ENCODE peak calls at places on chromosome 14, in four cellular contexts. One of them, this sample, is unnamed.

GRCh38 chr14:32594766-32595165 is 265.7 kb downstream of the AKAP6 start:
- DNase-seq in GM06990: no peak
- DNase-seq in endodermal cell: no peak
- DNase-seq in lower lobe of right lung: no peak
- DNase-seq in this sample: peak

GRCh38 chr14:103030741-103031565 is 26.4 kb downstream of the CDC42BPB start:
- DNase-seq in GM06990: no peak
- DNase-seq in endodermal cell: no peak
- DNase-seq in lower lobe of right lung: no peak
- DNase-seq in this sample: peak

GRCh38 chr14:51653096-51653814 is 1.5 kb downstream of the FRMD6 start:
- DNase-seq in GM06990: no peak
- DNase-seq in endodermal cell: peak
- DNase-seq in lower lobe of right lung: no peak
- DNase-seq in this sample: peak

GRCh38 chr14:22973217-22974032 is 8.9 kb downstream of the AJUBA start:
- DNase-seq in GM06990: no peak
- DNase-seq in endodermal cell: peak
- DNase-seq in lower lobe of right lung: no peak
- DNase-seq in this sample: peak

GRCh38 chr14:103545915-103546650 is 16.4 kb downstream of the BAG5 start:
- DNase-seq in GM06990: no peak
- DNase-seq in endodermal cell: no peak
- DNase-seq in lower lobe of right lung: peak
- DNase-seq in this sample: no peak

GRCh38 chr14:91367173-91368171 is 50.1 kb downstream of the CCDC88C start:
- DNase-seq in GM06990: peak
- DNase-seq in endodermal cell: no peak
- DNase-seq in lower lobe of right lung: peak
- DNase-seq in this sample: no peak

GRCh38 chr14:62957562-62957961 is 87.7 kb downstream of the KCNH5 start:
- DNase-seq in GM06990: no peak
- DNase-seq in endodermal cell: no peak
- DNase-seq in lower lobe of right lung: no peak
- DNase-seq in this sample: peak

GRCh38 chr14:31027847-31028246 is 1.7 kb upstream of the STRN3 start:
- DNase-seq in GM06990: no peak
- DNase-seq in endodermal cell: no peak
- DNase-seq in lower lobe of right lung: no peak
- DNase-seq in this sample: peak

GRCh38 chr14:34507459-34507858 is 32.0 kb downstream of the EAPP start:
- DNase-seq in GM06990: no peak
- DNase-seq in endodermal cell: no peak
- DNase-seq in lower lobe of right lung: no peak
- DNase-seq in this sample: no peak

GRCh38 chr14:98808494-98809407 is 463.2 kb downstream of the BCL11B start:
- DNase-seq in GM06990: no peak
- DNase-seq in endodermal cell: no peak
- DNase-seq in lower lobe of right lung: no peak
- DNase-seq in this sample: no peak

GRCh38 chr14:68619805-68620574 is 172.9 kb downstream of the ZFP36L1 start:
- DNase-seq in GM06990: no peak
- DNase-seq in endodermal cell: peak
- DNase-seq in lower lobe of right lung: no peak
- DNase-seq in this sample: peak

GRCh38 chr14:76430017-76430416 is 54.1 kb downstream of the ESRRB start:
- DNase-seq in GM06990: no peak
- DNase-seq in endodermal cell: no peak
- DNase-seq in lower lobe of right lung: no peak
- DNase-seq in this sample: no peak
- TF ChIP-seq CTCF in GM06990: no peak
- TF ChIP-seq CTCF in endodermal cell: no peak
- TF ChIP-seq CTCF in lower lobe of right lung: no peak
- TF ChIP-seq CTCF in this sample: no peak

GRCh38 chr14:54348001-54348611 is 48.7 kb upstream of the CDKN3 start:
- DNase-seq in GM06990: no peak
- DNase-seq in endodermal cell: no peak
- DNase-seq in lower lobe of right lung: no peak
- DNase-seq in this sample: peak

GRCh38 chr14:54349713-54350112 is 47.1 kb upstream of the CDKN3 start:
- DNase-seq in GM06990: no peak
- DNase-seq in endodermal cell: no peak
- DNase-seq in lower lobe of right lung: no peak
- DNase-seq in this sample: no peak

GRCh38 chr14:54347044-54347443 is 49.8 kb upstream of the CDKN3 start:
- DNase-seq in GM06990: no peak
- DNase-seq in endodermal cell: no peak
- DNase-seq in lower lobe of right lung: no peak
- DNase-seq in this sample: no peak

GRCh38 chr14:54350196-54350595 is 46.6 kb upstream of the CDKN3 start:
- DNase-seq in GM06990: no peak
- DNase-seq in endodermal cell: no peak
- DNase-seq in lower lobe of right lung: no peak
- DNase-seq in this sample: peak

GRCh38 chr14:54348923-54349615 is 47.7 kb upstream of the CDKN3 start:
- DNase-seq in GM06990: no peak
- DNase-seq in endodermal cell: peak
- DNase-seq in lower lobe of right lung: no peak
- DNase-seq in this sample: peak
- H3K4me3 ChIP-seq in GM06990: no peak
- H3K4me3 ChIP-seq in endodermal cell: no peak
- H3K4me3 ChIP-seq in lower lobe of right lung: peak
- H3K4me3 ChIP-seq in this sample: peak

GRCh38 chr14:101973356-101973755 is 9.0 kb downstream of the DYNC1H1 start:
- DNase-seq in GM06990: no peak
- DNase-seq in endodermal cell: no peak
- DNase-seq in lower lobe of right lung: no peak
- DNase-seq in this sample: peak

GRCh38 chr14:101968186-101968585 is 3.8 kb downstream of the DYNC1H1 start:
- DNase-seq in GM06990: no peak
- DNase-seq in endodermal cell: no peak
- DNase-seq in lower lobe of right lung: no peak
- DNase-seq in this sample: no peak

GRCh38 chr14:101969480-101969879 is 5.1 kb downstream of the DYNC1H1 start:
- DNase-seq in GM06990: no peak
- DNase-seq in endodermal cell: no peak
- DNase-seq in lower lobe of right lung: no peak
- DNase-seq in this sample: no peak

GRCh38 chr14:101972126-101972785 is 7.9 kb downstream of the DYNC1H1 start:
- DNase-seq in GM06990: no peak
- DNase-seq in endodermal cell: peak
- DNase-seq in lower lobe of right lung: peak
- DNase-seq in this sample: peak

DNA sequence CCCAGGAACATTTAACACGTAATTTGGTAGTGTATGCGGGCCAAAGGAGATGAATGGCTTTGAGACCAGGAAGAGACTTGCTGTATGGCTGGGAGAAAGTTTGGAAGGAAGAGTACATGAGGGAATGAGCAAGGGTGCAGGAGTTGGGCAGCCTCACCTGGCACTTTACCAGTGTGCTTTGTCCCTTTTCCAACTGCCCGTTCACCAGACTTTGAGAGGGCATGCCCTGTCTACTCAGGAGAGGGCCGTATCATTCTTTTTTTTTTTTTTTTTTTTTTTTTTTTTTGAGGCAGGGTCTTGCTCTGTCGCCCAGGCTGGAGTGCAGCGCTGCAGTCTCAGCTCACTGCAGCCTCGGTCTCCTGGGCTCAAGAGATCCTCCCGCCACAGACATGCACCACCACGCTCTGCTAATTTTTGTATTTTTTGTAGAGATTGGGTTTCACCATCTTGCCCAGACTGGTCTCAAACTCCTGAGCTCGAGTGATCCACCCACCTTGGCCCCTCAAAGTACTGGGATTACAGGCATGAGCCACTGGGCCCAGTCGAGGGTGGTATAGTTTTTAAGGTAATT is 6.5 kb downstream of the DYNC1H1 start:
- DNase-seq in GM06990: no peak
- DNase-seq in endodermal cell: no peak
- DNase-seq in lower lobe of right lung: no peak
- DNase-seq in this sample: no peak
- TF ChIP-seq CTCF in GM06990: no peak
- TF ChIP-seq CTCF in endodermal cell: no peak
- TF ChIP-seq CTCF in lower lobe of right lung: no peak
- TF ChIP-seq CTCF in this sample: no peak

GRCh38 chr14:92421756-92422155 is 91.8 kb upstream of the RIN3 start:
- DNase-seq in GM06990: no peak
- DNase-seq in endodermal cell: no peak
- DNase-seq in lower lobe of right lung: no peak
- DNase-seq in this sample: peak
- H3K4me3 ChIP-seq in GM06990: no peak
- H3K4me3 ChIP-seq in endodermal cell: no peak
- H3K4me3 ChIP-seq in lower lobe of right lung: no peak
- H3K4me3 ChIP-seq in this sample: no peak

GRCh38 chr14:100470523-100470897 is 116.7 kb downstream of the BEGAIN start:
- DNase-seq in GM06990: no peak
- DNase-seq in endodermal cell: no peak
- DNase-seq in lower lobe of right lung: no peak
- DNase-seq in this sample: no peak

GRCh38 chr14:100471451-100472093 is 115.6 kb downstream of the BEGAIN start:
- DNase-seq in GM06990: no peak
- DNase-seq in endodermal cell: no peak
- DNase-seq in lower lobe of right lung: no peak
- DNase-seq in this sample: no peak

GRCh38 chr14:100468557-100468956 is 118.7 kb downstream of the BEGAIN start:
- DNase-seq in GM06990: no peak
- DNase-seq in endodermal cell: no peak
- DNase-seq in lower lobe of right lung: no peak
- DNase-seq in this sample: no peak

GRCh38 chr14:100467939-100468338 is 119.3 kb downstream of the BEGAIN start:
- DNase-seq in GM06990: no peak
- DNase-seq in endodermal cell: no peak
- DNase-seq in lower lobe of right lung: no peak
- DNase-seq in this sample: no peak

GRCh38 chr14:100469632-100470522 is 117.3 kb downstream of the BEGAIN start:
- DNase-seq in GM06990: no peak
- DNase-seq in endodermal cell: no peak
- DNase-seq in lower lobe of right lung: no peak
- DNase-seq in this sample: no peak
- TF ChIP-seq CTCF in GM06990: no peak
- TF ChIP-seq CTCF in endodermal cell: no peak
- TF ChIP-seq CTCF in lower lobe of right lung: no peak
- TF ChIP-seq CTCF in this sample: no peak

GRCh38 chr14:101561897-101562490 is 699 bp downstream of the DIO3 start:
- DNase-seq in GM06990: no peak
- DNase-seq in endodermal cell: no peak
- DNase-seq in lower lobe of right lung: no peak
- DNase-seq in this sample: no peak

GRCh38 chr14:101561145-101561896 is at the start of gene DIO3:
- DNase-seq in GM06990: no peak
- DNase-seq in endodermal cell: peak
- DNase-seq in lower lobe of right lung: peak
- DNase-seq in this sample: no peak

GRCh38 chr14:101563654-101564443 is 2.6 kb downstream of the DIO3 start:
- DNase-seq in GM06990: no peak
- DNase-seq in endodermal cell: peak
- DNase-seq in lower lobe of right lung: peak
- DNase-seq in this sample: no peak

GRCh38 chr14:101563352-101563653 is 2.0 kb downstream of the DIO3 start:
- DNase-seq in GM06990: no peak
- DNase-seq in endodermal cell: no peak
- DNase-seq in lower lobe of right lung: no peak
- DNase-seq in this sample: no peak

GRCh38 chr14:101562659-101563351 is 1.5 kb downstream of the DIO3 start:
- DNase-seq in GM06990: no peak
- DNase-seq in endodermal cell: no peak
- DNase-seq in lower lobe of right lung: peak
- DNase-seq in this sample: no peak
- H3K4me3 ChIP-seq in GM06990: no peak
- H3K4me3 ChIP-seq in endodermal cell: peak
- H3K4me3 ChIP-seq in lower lobe of right lung: no peak
- H3K4me3 ChIP-seq in this sample: no peak

GRCh38 chr14:106218189-106218588 is 691.8 kb downstream of the TMEM121 start:
- DNase-seq in GM06990: peak
- DNase-seq in endodermal cell: no peak
- DNase-seq in lower lobe of right lung: no peak
- DNase-seq in this sample: no peak
- TF ChIP-seq CTCF in GM06990: no peak
- TF ChIP-seq CTCF in endodermal cell: no peak
- TF ChIP-seq CTCF in lower lobe of right lung: no peak
- TF ChIP-seq CTCF in this sample: no peak

This sample was measured in fibroblast of mammary gland.